ENCODE peak calls at places on chromosome 13, in eight cellular contexts. O, P, Q, V, C, L, J and B are unnamed samples.

GRCh38 chr13:59391696-59392095 is 772.0 kb downstream of the DIAPH3 start:
- DNase-seq in L (peak), V (no peak), O (peak), J (peak), C (peak), P (peak), Q (peak), B (peak)

GRCh38 chr13:84607614-84608013 is 725.3 kb upstream of the SLITRK1 start:
- DNase-seq in C (peak), Q (peak), J (no peak), L (no peak), P (peak), O (peak), V (no peak), B (no peak)

GRCh38 chr13:44758595-44759221 is 182.6 kb upstream of the TSC22D1 start:
- DNase-seq in O (peak), P (peak), Q (no peak), C (peak), V (no peak), L (peak), J (no peak), B (no peak)

GRCh38 chr13:89380101-89380500 is 1708.9 kb downstream of the SLITRK5 start:
- DNase-seq in C (peak), Q (no peak), V (no peak), P (no peak), J (no peak), L (peak), O (no peak), B (peak)

GRCh38 chr13:107681611-107682010 is 533.7 kb downstream of the LIG4 start:
- DNase-seq in L (no peak), Q (no peak), O (no peak), C (no peak), P (no peak), V (no peak), J (peak), B (no peak)

GRCh38 chr13:31090921-31091624 is 70.6 kb downstream of the HSPH1 start:
- DNase-seq in J (no peak), C (no peak), O (no peak), P (no peak), Q (no peak), V (no peak), L (no peak), B (no peak)

GRCh38 chr13:20721454-20722357 is 18.2 kb downstream of the IL17D start:
- DNase-seq in L (peak), Q (peak), V (no peak), O (peak), P (peak), C (peak), J (peak), B (peak)

GRCh38 chr13:107211073-107211472 is 643.1 kb upstream of the ARGLU1 start:
- DNase-seq in P (peak), J (peak), C (peak), O (peak), V (peak), Q (peak), L (peak), B (peak)

GRCh38 chr13:103140001-103140671 is 73.9 kb upstream of the SLC10A2 start:
- DNase-seq in J (peak), O (no peak), C (peak), Q (no peak), V (no peak), P (no peak), L (peak), B (no peak)

GRCh38 chr13:28401303-28402056 is 93.4 kb downstream of the FLT1 start:
- DNase-seq in V (no peak), P (peak), J (no peak), O (peak), Q (no peak), C (peak), L (no peak), B (no peak)
- TF ChIP-seq CTCF in V (no peak), P (no peak), J (no peak), O (no peak), Q (no peak), C (no peak), L (no peak), B (no peak)

DNA sequence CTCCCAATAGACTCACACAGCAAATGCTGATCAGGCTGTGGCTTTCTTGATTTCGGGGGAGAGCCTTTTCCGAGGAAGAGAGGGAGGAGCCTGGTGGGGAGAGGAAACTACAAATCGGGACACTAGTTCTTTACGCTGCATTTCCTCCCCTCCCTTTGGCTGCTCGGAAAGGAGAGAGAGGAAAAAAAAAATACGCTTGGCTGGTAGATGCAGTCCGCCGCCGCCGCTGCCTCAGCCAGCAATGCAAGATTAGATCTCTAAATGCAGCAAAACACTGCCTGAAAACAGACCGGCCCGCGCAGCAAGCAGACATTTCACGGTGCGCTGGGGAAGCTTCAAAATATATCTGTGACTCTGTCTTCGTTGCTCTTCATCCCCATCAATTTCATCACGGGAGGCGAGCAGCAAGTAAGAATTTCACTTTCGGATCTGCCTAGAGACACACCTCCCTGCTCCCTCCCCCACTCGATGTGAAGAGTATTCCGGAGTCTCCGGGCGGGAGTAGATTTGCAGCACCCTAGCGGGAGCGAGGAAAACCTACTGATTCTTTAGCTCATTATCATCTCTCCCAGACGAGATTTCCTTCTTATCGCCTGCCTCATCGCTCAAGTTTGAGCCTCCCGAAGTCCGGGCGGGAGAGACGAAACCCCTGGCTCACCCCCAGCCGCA is at the start of gene PCDH17:
- DNase-seq in L (no peak), O (peak), C (no peak), P (no peak), J (peak), Q (peak), V (no peak), B (peak)
- TF ChIP-seq CTCF in L (no peak), O (no peak), C (no peak), P (no peak), J (no peak), Q (no peak), V (no peak), B (no peak)

GRCh38 chr13:109897988-109898623 is 111.7 kb upstream of the IRS2 start:
- DNase-seq in C (no peak), J (no peak), Q (no peak), O (peak), P (no peak), L (no peak), V (no peak), B (no peak)
- TF ChIP-seq CTCF in C (no peak), J (no peak), Q (no peak), O (no peak), P (no peak), L (no peak), V (no peak), B (no peak)

GRCh38 chr13:39012608-39013007 is 22.0 kb upstream of the STOML3 start:
- DNase-seq in O (no peak), L (no peak), C (no peak), Q (no peak), V (no peak), P (no peak), J (peak), B (no peak)
- TF ChIP-seq CTCF in O (no peak), L (no peak), C (peak), Q (no peak), V (no peak), P (no peak), J (peak), B (no peak)

DNA sequence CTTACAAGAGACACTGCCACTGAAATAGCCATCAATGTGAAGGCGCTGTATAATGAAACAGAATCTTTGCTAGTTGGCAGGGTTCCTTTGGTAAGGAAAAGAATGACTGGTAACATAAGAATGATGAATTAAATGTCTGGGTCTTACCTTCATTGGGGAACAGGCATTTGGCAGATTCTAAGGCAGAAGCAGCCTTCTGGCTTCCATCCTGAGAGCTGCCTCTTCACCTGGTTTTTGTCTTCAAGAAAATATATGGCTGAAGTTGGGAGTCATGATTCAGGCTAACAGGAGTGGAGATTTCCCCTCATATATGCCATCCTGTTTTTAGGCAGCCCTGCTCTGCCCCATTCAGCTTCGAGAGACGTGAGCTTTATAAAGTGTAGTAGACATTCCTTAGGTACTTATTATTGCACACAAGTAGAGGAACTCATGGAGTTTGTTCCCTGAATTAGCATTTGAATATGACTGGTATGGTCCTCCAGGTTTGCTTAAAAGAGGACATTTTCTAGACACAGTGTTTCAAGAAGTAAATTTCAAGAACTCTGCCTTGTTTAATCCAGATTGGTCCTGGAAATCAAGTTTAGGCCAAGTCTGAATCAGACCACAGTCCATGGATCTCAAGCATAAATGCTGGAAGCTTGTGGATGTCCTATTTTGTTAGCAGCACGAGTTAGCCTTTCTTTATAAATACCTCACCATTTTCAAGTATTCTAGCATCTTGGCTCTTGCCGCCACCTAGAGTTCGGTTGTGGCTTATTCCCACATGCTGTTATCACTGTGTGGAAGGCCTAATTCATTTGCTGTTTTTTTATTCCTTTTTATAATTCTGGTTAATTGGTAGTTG is 56.2 kb upstream of the AKAP11 start:
- DNase-seq in P (peak), C (peak), J (peak), V (no peak), O (peak), Q (no peak), L (peak), B (no peak)
- TF ChIP-seq CTCF in P (peak), C (peak), J (peak), V (peak), O (peak), Q (no peak), L (no peak), B (peak)

GRCh38 chr13:106033634-106034033 is 501.8 kb downstream of the EFNB2 start:
- DNase-seq in J (no peak), V (no peak), L (no peak), C (peak), P (peak), O (peak), Q (no peak), B (no peak)
- TF ChIP-seq CTCF in J (peak), V (peak), L (no peak), C (peak), P (peak), O (peak), Q (no peak), B (peak)